ENCODE peak calls at places on chromosomes 7 and 10, in five cellular contexts. M is heart left ventricle, P is transverse colon, O is fibroblast of lung, A is fibroblast of villous mesenchyme. I is an unnamed sample.

GRCh38 chr10:95260909-95261552 is 29.8 kb downstream of the PDLIM1 start:
- DNase-seq in M (no peak), P (no peak), O (no peak), A (peak), I (no peak)

GRCh38 chr7:8155836-8156235 is 106.1 kb downstream of the ICA1 start:
- DNase-seq in M (no peak), P (no peak), O (no peak), A (no peak), I (no peak)

GRCh38 chr10:29239569-29240472 is 49.0 kb upstream of the LYZL1 start:
- DNase-seq in M (no peak), P (no peak), O (peak), A (peak), I (no peak)

GRCh38 chr10:63010203-63010602 is 122.9 kb upstream of the NRBF2 start:
- DNase-seq in M (no peak), P (no peak), O (no peak), A (no peak), I (no peak)

GRCh38 chr10:99123851-99124250 is 111.8 kb downstream of the HPSE2 start:
- DNase-seq in M (no peak), P (no peak), O (no peak), A (no peak), I (no peak)

GRCh38 chr7:112184455-112184854 is 21.7 kb downstream of the DOCK4 start:
- DNase-seq in M (no peak), P (no peak), O (no peak), A (no peak), I (no peak)

GRCh38 chr10:73746721-73747120 is 2.5 kb downstream of the SEC24C start:
- DNase-seq in M (no peak), P (no peak), O (no peak), A (no peak), I (no peak)

GRCh38 chr7:119452401-119452800 is 820.6 kb upstream of the KCND2 start:
- DNase-seq in M (no peak), P (no peak), O (no peak), A (no peak), I (no peak)

GRCh38 chr7:106563466-106564150 is 97.3 kb downstream of the CCDC71L start:
- DNase-seq in M (no peak), P (no peak), O (peak), A (peak), I (no peak)

GRCh38 chr10:77386365-77386764 is 251.2 kb downstream of the KCNMA1 start:
- DNase-seq in M (no peak), P (no peak), O (no peak), A (no peak), I (no peak)

GRCh38 chr7:96508371-96508770 is 186.5 kb upstream of the SLC25A13 start:
- DNase-seq in M (no peak), P (no peak), O (peak), A (peak), I (no peak)

GRCh38 chr10:130568246-130568645 is 432.1 kb downstream of the GLRX3 start:
- DNase-seq in M (no peak), P (no peak), O (no peak), A (no peak), I (no peak)

GRCh38 chr7:28481131-28481926 is 69.0 kb downstream of the CREB5 start:
- DNase-seq in M (no peak), P (no peak), O (peak), A (peak), I (no peak)

GRCh38 chr7:136925556-136925955 is 57.1 kb downstream of the CHRM2 start:
- DNase-seq in M (no peak), P (no peak), O (no peak), A (peak), I (no peak)

GRCh38 chr10:133336131-133337078 is at the start of gene CALY:
- DNase-seq in M (no peak), P (peak), O (no peak), A (no peak), I (peak)

GRCh38 chr10:119658274-119658673 is 7.1 kb downstream of the BAG3 start:
- DNase-seq in M (peak), P (peak), O (peak), A (peak), I (peak)

GRCh38 chr7:77444123-77444522 is 28.0 kb upstream of the GSAP start:
- DNase-seq in M (no peak), P (no peak), O (peak), A (peak), I (no peak)

GRCh38 chr7:16344927-16345326 is 76.4 kb downstream of the CRPPA start:
- DNase-seq in M (no peak), P (no peak), O (no peak), A (no peak), I (no peak)

GRCh38 chr7:16350634-16351033 is 70.7 kb downstream of the CRPPA start:
- DNase-seq in M (no peak), P (no peak), O (no peak), A (no peak), I (no peak)

GRCh38 chr7:16345979-16346958 is 75.1 kb downstream of the CRPPA start:
- DNase-seq in M (no peak), P (no peak), O (peak), A (peak), I (no peak)

GRCh38 chr7:16347461-16348192 is 73.7 kb downstream of the CRPPA start:
- DNase-seq in M (no peak), P (no peak), O (no peak), A (peak), I (no peak)

GRCh38 chr7:16348251-16348650 is 73.1 kb downstream of the CRPPA start:
- DNase-seq in M (no peak), P (no peak), O (no peak), A (no peak), I (no peak)
- H3K4me3 ChIP-seq in M (no peak), P (no peak), O (no peak), A (no peak), I (no peak)

GRCh38 chr7:95324396-95324795 is at the start of gene PON1:
- DNase-seq in M (no peak), P (no peak), O (no peak), A (no peak), I (no peak)
- H3K4me3 ChIP-seq in M (no peak), P (no peak), O (no peak), A (no peak), I (no peak)

GRCh38 chr10:89534826-89535166 is 598 bp downstream of the SLC16A12 start:
- DNase-seq in M (no peak), P (no peak), O (no peak), A (no peak), I (no peak)
- H3K4me3 ChIP-seq in M (peak), P (no peak), O (peak), A (peak), I (peak)

DNA sequence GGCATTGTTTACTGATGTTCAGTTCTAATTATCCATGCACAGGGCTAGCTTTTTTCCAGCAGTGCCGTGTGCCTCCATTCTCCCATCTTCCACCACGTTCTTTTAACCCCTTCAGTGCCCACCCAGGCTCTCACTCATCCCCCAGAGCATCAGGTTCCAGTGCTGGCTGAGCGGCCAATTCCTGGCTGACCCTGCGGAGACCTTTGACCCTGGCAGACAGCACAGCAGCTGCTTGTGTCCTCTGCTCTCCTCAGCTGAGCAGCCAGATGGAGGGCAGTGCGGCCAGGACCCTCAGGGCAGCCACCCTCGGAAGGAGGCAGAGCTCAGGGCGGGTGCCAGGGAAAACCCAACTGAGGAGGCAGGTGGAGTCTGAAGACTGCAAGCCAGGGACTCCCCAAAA is 48.4 kb downstream of the ZNF503 start:
- DNase-seq in M (no peak), P (no peak), O (no peak), A (no peak), I (no peak)
- H3K4me3 ChIP-seq in M (no peak), P (no peak), O (no peak), A (no peak), I (no peak)

GRCh38 chr7:26449175-26450165 is 157.8 kb downstream of the SNX10 start:
- DNase-seq in M (no peak), P (no peak), O (peak), A (peak), I (no peak)
- H3K4me3 ChIP-seq in M (no peak), P (no peak), O (no peak), A (no peak), I (no peak)

GRCh38 chr7:156999611-157000046 is 10.8 kb downstream of the MNX1 start:
- DNase-seq in M (no peak), P (peak), O (no peak), A (no peak), I (peak)

GRCh38 chr7:157001920-157002818 is 8.3 kb downstream of the MNX1 start:
- DNase-seq in M (no peak), P (no peak), O (no peak), A (no peak), I (no peak)

GRCh38 chr7:157000047-157000726 is 10.3 kb downstream of the MNX1 start:
- DNase-seq in M (no peak), P (peak), O (no peak), A (no peak), I (peak)

GRCh38 chr7:156998988-156999610 is 11.4 kb downstream of the MNX1 start:
- DNase-seq in M (no peak), P (no peak), O (no peak), A (no peak), I (no peak)

DNA sequence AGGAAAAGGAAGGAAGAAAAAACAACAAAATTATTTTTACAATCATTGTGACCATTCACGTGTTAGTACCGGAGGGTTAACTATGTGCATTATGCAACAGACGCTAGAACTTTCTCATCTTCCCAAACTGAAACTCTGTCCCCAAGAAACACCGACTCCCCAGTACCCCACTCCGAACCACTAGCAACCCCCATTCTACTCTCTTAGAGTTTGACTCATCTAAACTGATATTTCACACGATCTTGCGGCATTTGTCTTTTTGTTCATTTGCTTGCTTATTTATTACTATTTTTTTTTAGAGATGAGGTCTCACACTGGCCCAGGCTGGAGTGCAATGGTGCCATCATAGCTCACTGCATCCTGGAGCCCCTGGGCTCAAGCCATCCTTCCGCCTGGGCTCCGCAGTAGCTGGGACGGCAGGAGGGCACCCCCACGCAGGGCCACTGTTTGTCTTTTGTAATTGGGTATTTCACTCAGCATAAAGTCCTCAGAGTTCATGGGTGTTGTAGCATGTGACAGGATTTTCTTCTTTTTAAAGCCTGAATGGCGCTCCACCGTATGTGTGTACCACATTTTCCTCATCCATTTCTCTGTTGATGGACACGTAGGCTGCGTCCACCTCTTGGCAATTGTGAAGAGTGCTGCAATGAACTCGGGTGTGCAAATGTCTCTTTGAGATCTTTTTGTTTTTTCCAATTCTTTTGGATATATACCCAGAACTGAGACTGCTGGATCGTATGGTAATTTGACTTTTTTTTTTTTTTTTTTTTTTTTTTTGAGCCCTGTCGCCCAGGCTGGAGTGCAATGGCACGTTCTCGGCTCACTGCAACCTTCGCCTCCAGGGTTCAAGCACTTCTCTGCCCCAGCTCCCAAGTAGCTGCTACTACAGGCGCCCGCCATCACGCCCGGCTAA is 9.5 kb downstream of the MNX1 start:
- DNase-seq in M (no peak), P (no peak), O (no peak), A (no peak), I (no peak)
- H3K4me3 ChIP-seq in M (peak), P (peak), O (no peak), A (peak), I (peak)

DNA sequence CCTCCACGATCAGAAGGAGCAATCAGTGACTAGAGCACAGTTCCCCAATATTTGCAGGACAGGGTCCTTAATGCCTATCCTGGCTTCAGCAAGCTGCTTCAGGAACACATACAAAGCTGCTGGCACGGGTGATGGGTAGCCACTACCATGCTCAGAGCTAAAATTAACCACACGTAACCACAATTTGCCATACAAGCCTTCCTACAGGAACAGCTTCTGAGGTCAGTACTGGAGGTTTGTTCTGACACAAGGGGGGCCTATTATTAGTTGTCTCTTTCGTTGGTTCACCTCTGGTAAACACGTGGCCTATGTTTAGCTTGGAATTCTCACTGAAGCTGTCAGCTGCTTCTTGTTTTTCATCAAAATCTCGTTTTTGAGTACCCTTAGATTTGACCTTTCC is 41.1 kb downstream of the ZNF248 start:
- DNase-seq in M (no peak), P (no peak), O (no peak), A (no peak), I (no peak)
- H3K4me3 ChIP-seq in M (no peak), P (no peak), O (no peak), A (no peak), I (no peak)